ENCODE peak calls at places on chromosomes 12 and 14, in eight cellular contexts. P is activated T-helper 9 cell treated with anti-CD3 and anti-CD28 coated beads, Interleukin-2, amount 50 U/mL, for 16 hours; F is nephron progenitor cell; W is left cardiac atrium; J is neuronal stem cell; U is omental fat pad; B is LoVo; A is T-helper 9 cell. H is an unnamed sample.

GRCh38 chr14:91331761-91332447 is 85.7 kb downstream of the CCDC88C start:
- DNase-seq in P (no peak), F (no peak), W (no peak), J (no peak), U (no peak), B (no peak), A (no peak), H (no peak)

GRCh38 chr14:85387181-85387580 is 142.8 kb upstream of the FLRT2 start:
- DNase-seq in P (no peak), F (no peak), W (no peak), J (no peak), U (no peak), B (no peak), A (no peak), H (no peak)

GRCh38 chr14:77184396-77185092 is 2.9 kb downstream of the TMEM63C start:
- DNase-seq in P (no peak), F (no peak), W (no peak), J (no peak), U (no peak), B (no peak), A (no peak), H (no peak)

GRCh38 chr14:23300687-23301223 is 1.9 kb downstream of the PPP1R3E start:
- DNase-seq in P (no peak), F (no peak), W (peak; percentile 65), J (no peak), U (no peak), B (no peak), A (no peak), H (no peak)

GRCh38 chr12:96497800-96498199 is 8.4 kb downstream of the CFAP54 start:
- DNase-seq in P (no peak), F (no peak), W (no peak), J (no peak), U (no peak), B (no peak), A (no peak), H (no peak)

GRCh38 chr14:90553921-90554336 is 157.1 kb downstream of the CALM1 start:
- DNase-seq in P (no peak), F (no peak), W (no peak), J (no peak), U (no peak), B (no peak), A (no peak), H (no peak)

GRCh38 chr14:86505808-86506207 is 975.9 kb downstream of the FLRT2 start:
- DNase-seq in P (no peak), F (no peak), W (no peak), J (no peak), U (no peak), B (no peak), A (no peak), H (no peak)

GRCh38 chr14:77119852-77120251 is 21.7 kb downstream of the ZDHHC22 start:
- DNase-seq in P (no peak), F (no peak), W (no peak), J (no peak), U (no peak), B (no peak), A (no peak), H (no peak)

GRCh38 chr12:53205747-53206146 is 1.3 kb downstream of the ITGB7 start:
- DNase-seq in P (peak; percentile 58), F (no peak), W (no peak), J (no peak), U (no peak), B (no peak), A (peak; percentile 39), H (peak; percentile 70)

GRCh38 chr12:15837141-15837781 is 44.9 kb upstream of the STRAP start:
- DNase-seq in P (no peak), F (no peak), W (no peak), J (no peak), U (no peak), B (no peak), A (no peak), H (peak; percentile 75)

GRCh38 chr12:52402873-52403510 is 3.1 kb downstream of the KRT82 start:
- DNase-seq in P (no peak), F (no peak), W (no peak), J (no peak), U (no peak), B (no peak), A (no peak), H (no peak)

GRCh38 chr12:89507015-89507824 is 17.4 kb downstream of the GALNT4 start:
- DNase-seq in P (no peak), F (no peak), W (no peak), J (no peak), U (no peak), B (peak; percentile 69), A (no peak), H (no peak)

GRCh38 chr12:133046698-133047097 is 9.4 kb downstream of the ZNF84 start:
- DNase-seq in P (no peak), F (no peak), W (no peak), J (no peak), U (no peak), B (no peak), A (no peak), H (no peak)

GRCh38 chr12:27984275-27984674 is 11.7 kb upstream of the PTHLH start:
- DNase-seq in P (no peak), F (no peak), W (no peak), J (no peak), U (no peak), B (no peak), A (no peak), H (no peak)

GRCh38 chr12:59055204-59055839 is 135.0 kb upstream of the LRIG3 start:
- DNase-seq in P (no peak), F (no peak), W (no peak), J (no peak), U (no peak), B (peak; percentile 91), A (no peak), H (no peak)

GRCh38 chr14:50082784-50083466 is 33.4 kb downstream of the VCPKMT start:
- DNase-seq in P (peak; percentile 79), F (no peak), W (no peak), J (no peak), U (no peak), B (no peak), A (peak; percentile 68), H (no peak)

GRCh38 chr14:98984719-98985041 is 287.3 kb downstream of the BCL11B start:
- DNase-seq in P (peak; percentile 58), F (no peak), W (no peak), J (no peak), U (no peak), B (no peak), A (peak; percentile 54), H (no peak)

GRCh38 chr14:72781476-72782181 is 112.3 kb downstream of the DPF3 start:
- DNase-seq in P (no peak), F (no peak), W (no peak), J (no peak), U (no peak), B (no peak), A (no peak), H (peak; percentile 20)

H was measured in GM04504.